ENCODE peak calls at places on chromosomes 1 and 21, in seven cellular contexts. A is transverse colon, N is NB4, F is IMR-90, G is sigmoid colon, M is GM12892, Y is prostate gland. Z is an unnamed sample.

GRCh38 chr1:94962745-94963265 is 35.9 kb upstream of the CNN3 start:
- DNase-seq in G (no peak), N (peak), M (peak), Y (peak), A (peak), F (peak), Z (peak)

GRCh38 chr1:157197906-157198435 is 59.8 kb upstream of the ETV3 start:
- DNase-seq in N (no peak), A (no peak), Y (peak), M (no peak), F (no peak), G (no peak), Z (no peak)

GRCh38 chr1:33443067-33443704 is 12.3 kb upstream of the PHC2 start:
- DNase-seq in F (peak), Y (no peak), G (no peak), M (no peak), A (no peak), N (no peak), Z (no peak)

GRCh38 chr21:33643658-33644311 is 1.5 kb downstream of the ITSN1 start:
- DNase-seq in N (peak), M (no peak), F (no peak), G (no peak), A (no peak), Y (no peak), Z (no peak)

GRCh38 chr1:184289825-184290550 is 96.8 kb upstream of the C1orf21 start:
- DNase-seq in N (peak), F (no peak), A (no peak), G (no peak), M (no peak), Y (no peak), Z (no peak)

GRCh38 chr1:46774297-46774696 is 24.5 kb upstream of the CYP4B1 start:
- DNase-seq in G (no peak), M (no peak), F (no peak), N (no peak), Y (no peak), A (no peak), Z (no peak)

GRCh38 chr1:54354899-54355298 is 51.3 kb downstream of the SSBP3 start:
- DNase-seq in A (no peak), Y (no peak), G (no peak), M (no peak), F (no peak), N (no peak), Z (no peak)

GRCh38 chr1:55076356-55076755 is 37.0 kb downstream of the PCSK9 start:
- DNase-seq in G (no peak), M (no peak), Y (no peak), A (no peak), F (no peak), N (no peak), Z (no peak)

GRCh38 chr21:37145635-37146111 is 72.6 kb downstream of the TTC3 start:
- DNase-seq in G (no peak), M (no peak), A (no peak), N (peak), F (peak), Y (no peak), Z (no peak)

GRCh38 chr1:156225677-156226014 is 12.8 kb downstream of the PMF1 start:
- DNase-seq in F (no peak), Y (no peak), G (no peak), M (no peak), A (no peak), N (no peak), Z (no peak)

GRCh38 chr1:182193908-182194550 is 132.5 kb upstream of the ZNF648 start:
- DNase-seq in Y (no peak), A (no peak), N (peak), G (peak), M (no peak), F (peak), Z (no peak)

GRCh38 chr1:61452354-61452990 is 272.5 kb downstream of the TM2D1 start:
- DNase-seq in A (no peak), Y (no peak), N (no peak), G (no peak), M (no peak), F (peak), Z (no peak)

GRCh38 chr1:115641762-115642167 is at the start of gene VANGL1:
- DNase-seq in F (peak), M (peak), Y (peak), G (peak), N (peak), A (peak), Z (peak)

GRCh38 chr1:3695326-3696217 is 43.3 kb downstream of the TP73 start:
- DNase-seq in A (peak), M (peak), N (peak), Y (no peak), F (peak), G (no peak), Z (peak)

GRCh38 chr21:29504751-29505321 is 206.1 kb downstream of the BACH1 start:
- DNase-seq in Y (no peak), F (peak), A (no peak), M (no peak), G (no peak), N (no peak), Z (no peak)

GRCh38 chr21:18608226-18608625 is 204.6 kb upstream of the TMPRSS15 start:
- DNase-seq in N (no peak), F (no peak), A (no peak), M (no peak), G (no peak), Y (no peak), Z (no peak)

GRCh38 chr1:6077919-6078318 is 32.2 kb downstream of the KCNAB2 start:
- DNase-seq in N (no peak), M (no peak), G (no peak), F (no peak), A (no peak), Y (no peak), Z (no peak)

GRCh38 chr21:19468981-19469715 is 1065.6 kb upstream of the TMPRSS15 start:
- DNase-seq in N (no peak), M (no peak), A (no peak), F (no peak), Y (no peak), G (no peak), Z (no peak)

GRCh38 chr1:109249654-109250401 is 489 bp downstream of the CELSR2 start:
- DNase-seq in A (no peak), N (peak), M (peak), F (no peak), Y (no peak), G (peak), Z (peak)

GRCh38 chr1:218376722-218377121 is 31.6 kb downstream of the TGFB2 start:
- DNase-seq in G (no peak), A (no peak), Y (no peak), F (no peak), M (no peak), N (no peak), Z (peak)

GRCh38 chr1:74811421-74812179 is 78.6 kb downstream of the TYW3 start:
- DNase-seq in M (no peak), F (no peak), A (peak), G (no peak), Y (no peak), N (no peak), Z (no peak)

GRCh38 chr1:151461694-151462093 is 2.4 kb upstream of the POGZ start:
- DNase-seq in N (peak), Y (no peak), M (no peak), F (no peak), A (no peak), G (no peak), Z (no peak)

GRCh38 chr1:151455966-151456365 is 3.3 kb downstream of the POGZ start:
- DNase-seq in G (no peak), Y (no peak), F (no peak), A (no peak), N (no peak), M (no peak), Z (no peak)

GRCh38 chr1:151458936-151459330 is 361 bp downstream of the POGZ start:
- DNase-seq in G (peak), A (peak), N (peak), Y (peak), F (peak), M (no peak), Z (peak)

GRCh38 chr1:151457911-151458882 is 1.1 kb downstream of the POGZ start:
- DNase-seq in M (peak), A (peak), F (peak), N (peak), Y (peak), G (peak), Z (peak)

GRCh38 chr1:151459331-151460046 is at the start of gene POGZ:
- DNase-seq in Y (peak), M (peak), F (peak), N (peak), G (peak), A (peak), Z (peak)
- TF ChIP-seq POLR2A in Y (no peak), M (peak), F (peak), N (peak), G (no peak), A (peak), Z (peak)

GRCh38 chr1:154857441-154858215 is 12.5 kb downstream of the KCNN3 start:
- DNase-seq in F (no peak), Y (no peak), N (no peak), A (no peak), M (no peak), G (no peak), Z (no peak)

GRCh38 chr1:154860154-154860870 is 9.8 kb downstream of the KCNN3 start:
- DNase-seq in Y (no peak), G (no peak), A (peak), M (peak), F (no peak), N (peak), Z (no peak)

GRCh38 chr1:154861607-154862094 is 8.4 kb downstream of the KCNN3 start:
- DNase-seq in A (no peak), G (peak), N (no peak), Y (no peak), F (peak), M (no peak), Z (no peak)

GRCh38 chr1:154859151-154859785 is 10.8 kb downstream of the KCNN3 start:
- DNase-seq in M (no peak), A (no peak), Y (no peak), F (no peak), N (no peak), G (no peak), Z (no peak)

DNA sequence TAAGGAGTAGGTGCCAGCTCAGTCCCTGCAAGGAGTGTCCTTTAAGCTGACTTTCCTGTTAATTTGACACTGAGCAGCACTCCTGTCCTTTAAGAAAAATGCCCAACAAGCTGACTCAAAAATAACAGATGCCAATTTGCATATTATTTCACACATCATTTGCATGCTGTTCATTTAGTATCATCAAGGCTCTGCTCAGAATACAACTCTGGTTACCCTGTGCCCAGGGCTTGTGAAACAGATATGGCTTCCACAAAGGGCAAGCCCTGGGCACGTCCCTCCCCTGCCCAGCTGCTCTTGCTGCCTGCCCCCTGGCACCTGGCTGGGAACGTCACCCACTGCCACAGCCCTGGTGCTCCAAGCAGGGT is 10.3 kb downstream of the KCNN3 start:
- DNase-seq in M (no peak), N (no peak), F (no peak), A (peak), G (no peak), Y (no peak), Z (no peak)
- TF ChIP-seq POLR2A in M (peak), N (no peak), F (no peak), A (no peak), G (no peak), Y (no peak), Z (no peak)

GRCh38 chr21:44895859-44896258 is 22.4 kb upstream of the PTTG1IP start:
- DNase-seq in N (no peak), A (no peak), F (no peak), M (no peak), G (no peak), Y (no peak), Z (no peak)
- TF ChIP-seq POLR2A in N (no peak), A (no peak), F (no peak), M (no peak), G (no peak), Y (no peak), Z (no peak)

GRCh38 chr1:112704908-112705627 is 1.9 kb downstream of the RHOC start:
- DNase-seq in Y (peak), G (peak), F (peak), M (peak), N (peak), A (peak), Z (peak)

GRCh38 chr1:112707217-112708001 is 482 bp upstream of the RHOC start:
- DNase-seq in Y (peak), M (peak), A (peak), F (peak), G (peak), N (peak), Z (peak)

GRCh38 chr1:112708002-112708448 is 1.1 kb upstream of the RHOC start:
- DNase-seq in M (no peak), G (peak), F (no peak), N (no peak), Y (no peak), A (no peak), Z (no peak)

GRCh38 chr1:112708489-112708888 is 1.6 kb upstream of the RHOC start:
- DNase-seq in F (no peak), A (no peak), N (no peak), Y (no peak), G (peak), M (no peak), Z (no peak)

DNA sequence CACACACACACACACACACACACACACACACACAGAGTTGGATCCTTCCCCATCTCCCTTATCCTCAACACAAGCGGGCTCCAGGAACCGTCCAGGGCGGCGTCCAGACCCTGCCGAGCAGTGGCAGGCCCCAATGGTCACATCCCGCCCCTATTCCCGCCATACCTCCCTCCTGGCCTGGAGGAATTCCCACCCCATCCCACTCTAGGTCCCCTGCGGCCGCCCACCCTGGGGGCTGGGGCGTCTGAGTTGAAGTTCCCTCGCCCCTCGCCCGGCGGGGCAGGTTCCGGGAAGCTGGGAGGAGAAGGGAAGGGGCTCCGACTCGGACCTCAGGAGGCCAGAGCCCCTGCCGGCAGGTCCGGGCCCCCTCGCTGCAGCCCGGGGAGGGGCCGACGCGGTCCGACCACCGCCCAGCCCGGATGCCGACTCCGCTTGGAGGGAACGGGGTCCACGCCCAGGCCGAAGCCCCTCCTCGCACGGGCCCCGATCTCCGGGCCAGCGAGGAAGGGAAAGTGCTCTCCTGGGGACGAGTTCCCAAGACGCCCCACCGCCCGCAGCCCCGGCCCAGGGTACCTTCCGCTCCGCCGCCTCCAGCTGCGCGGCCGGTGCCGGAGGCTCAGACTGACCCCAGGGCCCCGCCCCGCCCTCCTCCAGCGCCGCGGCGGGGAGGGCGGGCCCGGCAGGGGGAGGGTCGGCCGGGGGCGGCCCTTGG is at the start of gene RHOC:
- DNase-seq in Y (peak), N (peak), F (peak), M (peak), G (peak), A (peak), Z (peak)
- TF ChIP-seq POLR2A in Y (peak), N (peak), F (peak), M (peak), G (peak), A (peak), Z (peak)

GRCh38 chr1:70354332-70355110 is at the start of gene ANKRD13C:
- DNase-seq in M (peak), G (peak), A (peak), N (peak), F (peak), Y (peak), Z (peak)
- TF ChIP-seq POLR2A in M (peak), G (peak), A (peak), N (peak), F (peak), Y (peak), Z (peak)